ENCODE peak calls at places on chromosomes 6 and 20, in seven cellular contexts. Z is body of pancreas, F is breast epithelium, L is right atrium auricular region, W is GM12878, K is lower lobe of right lung, T is Panc1. Q is an unnamed sample.

GRCh38 chr6:74100719-74101287 is 404.8 kb downstream of the CD109 start:
- DNase-seq in W (no peak), L (no peak), T (no peak), Z (no peak), F (no peak), K (no peak), Q (no peak)

GRCh38 chr20:25317351-25318075 is 69.6 kb downstream of the PYGB start:
- DNase-seq in T (no peak), L (no peak), F (no peak), K (no peak), Z (no peak), W (no peak), Q (no peak)

GRCh38 chr6:21726676-21727075 is 133.1 kb downstream of the SOX4 start:
- DNase-seq in F (no peak), Z (no peak), L (no peak), T (no peak), W (no peak), K (no peak), Q (no peak)

GRCh38 chr6:157455028-157455714 is 74.2 kb downstream of the ZDHHC14 start:
- DNase-seq in T (no peak), L (no peak), F (no peak), Z (no peak), K (no peak), W (no peak), Q (no peak)

GRCh38 chr6:170182093-170182780 is 108.6 kb downstream of the DLL1 start:
- DNase-seq in Z (peak; percentile 0), W (no peak), K (no peak), L (no peak), F (peak; percentile 2), T (no peak), Q (no peak)

GRCh38 chr6:7978736-7979135 is 68.1 kb upstream of the TXNDC5 start:
- DNase-seq in K (no peak), L (no peak), F (no peak), T (no peak), Z (no peak), W (no peak), Q (no peak)

GRCh38 chr6:150299873-150300485 is 68.8 kb upstream of the IYD start:
- DNase-seq in Z (peak; percentile 72), F (no peak), T (no peak), L (no peak), W (no peak), K (no peak), Q (no peak)

GRCh38 chr6:17233531-17233930 is 47.6 kb upstream of the RBM24 start:
- DNase-seq in W (no peak), K (no peak), Z (no peak), F (no peak), L (no peak), T (no peak), Q (no peak)

GRCh38 chr6:158060447-158061360 is 79.0 kb downstream of the SYNJ2 start:
- DNase-seq in L (peak; percentile 94), Z (peak; percentile 90), F (peak; percentile 91), T (no peak), W (no peak), K (peak; percentile 79), Q (peak; percentile 59)

GRCh38 chr20:6595704-6596103 is 171.8 kb upstream of the BMP2 start:
- DNase-seq in F (no peak), K (no peak), W (no peak), Z (no peak), T (no peak), L (no peak), Q (no peak)

GRCh38 chr6:53339424-53339823 is 9.3 kb downstream of the ELOVL5 start:
- DNase-seq in Z (no peak), W (no peak), T (no peak), F (no peak), K (no peak), L (no peak), Q (no peak)

GRCh38 chr20:20593447-20594170 is 118.8 kb downstream of the RALGAPA2 start:
- DNase-seq in Z (peak; percentile 30), T (peak; percentile 17), F (no peak), K (peak; percentile 47), L (no peak), W (no peak), Q (peak; percentile 36)

GRCh38 chr6:25689966-25690365 is 38.0 kb downstream of the SCGN start:
- DNase-seq in Z (no peak), W (no peak), L (no peak), F (no peak), K (no peak), T (no peak), Q (no peak)

GRCh38 chr6:4125933-4126864 is 9.2 kb downstream of the ECI2 start:
- DNase-seq in K (no peak), T (no peak), L (no peak), W (no peak), Z (no peak), F (no peak), Q (peak; percentile 62)

GRCh38 chr20:11582073-11582472 is 335.6 kb upstream of the BTBD3 start:
- DNase-seq in L (no peak), K (no peak), T (no peak), Z (no peak), W (no peak), F (no peak), Q (no peak)

GRCh38 chr6:15638373-15638772 is 24.5 kb downstream of the DTNBP1 start:
- DNase-seq in L (no peak), Z (no peak), T (no peak), W (no peak), F (no peak), K (no peak), Q (no peak)

GRCh38 chr6:15644904-15645303 is 17.9 kb downstream of the DTNBP1 start:
- DNase-seq in T (no peak), W (no peak), F (no peak), Z (no peak), K (no peak), L (no peak), Q (no peak)

GRCh38 chr6:15643542-15643941 is 19.3 kb downstream of the DTNBP1 start:
- DNase-seq in K (no peak), T (no peak), Z (no peak), W (no peak), F (no peak), L (no peak), Q (no peak)

DNA sequence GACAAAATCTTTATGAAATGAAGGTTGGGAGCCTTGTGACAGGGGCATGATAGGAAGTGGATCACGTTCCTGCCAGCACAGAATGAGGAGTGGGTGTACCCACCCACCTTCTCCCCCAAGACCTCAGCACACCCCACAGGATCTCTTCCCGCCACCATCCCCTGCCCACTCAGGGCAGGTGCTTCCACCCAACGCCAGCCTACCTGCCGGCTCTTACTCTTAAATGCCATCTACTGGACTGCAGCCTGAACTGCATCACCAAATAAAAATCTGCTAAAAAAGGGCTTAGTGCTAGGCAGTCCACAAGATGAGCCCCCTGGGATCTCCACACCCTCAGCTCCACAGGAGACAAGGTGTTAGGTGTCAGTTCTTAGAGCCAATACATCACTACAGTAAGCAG is 20.6 kb downstream of the DTNBP1 start:
- DNase-seq in F (no peak), T (no peak), W (no peak), K (no peak), L (no peak), Z (no peak), Q (no peak)
- TF ChIP-seq CTCF in F (no peak), T (peak; percentile 50), W (peak; percentile 26), K (no peak), L (no peak), Z (no peak), Q (peak; percentile 27)

GRCh38 chr6:31575952-31576684 is 753 bp downstream of the TNF start:
- DNase-seq in L (no peak), F (no peak), K (no peak), Z (no peak), T (no peak), W (no peak), Q (no peak)
- H3K4me3 ChIP-seq in L (peak overlapping the region; percentile 42), F (peak overlapping the region; percentile 17), K (peak overlapping the region; percentile 53), Z (no peak overlapping the region), T (no peak overlapping the region), W (peak overlapping the region; percentile 91), Q (no peak overlapping the region)

DNA sequence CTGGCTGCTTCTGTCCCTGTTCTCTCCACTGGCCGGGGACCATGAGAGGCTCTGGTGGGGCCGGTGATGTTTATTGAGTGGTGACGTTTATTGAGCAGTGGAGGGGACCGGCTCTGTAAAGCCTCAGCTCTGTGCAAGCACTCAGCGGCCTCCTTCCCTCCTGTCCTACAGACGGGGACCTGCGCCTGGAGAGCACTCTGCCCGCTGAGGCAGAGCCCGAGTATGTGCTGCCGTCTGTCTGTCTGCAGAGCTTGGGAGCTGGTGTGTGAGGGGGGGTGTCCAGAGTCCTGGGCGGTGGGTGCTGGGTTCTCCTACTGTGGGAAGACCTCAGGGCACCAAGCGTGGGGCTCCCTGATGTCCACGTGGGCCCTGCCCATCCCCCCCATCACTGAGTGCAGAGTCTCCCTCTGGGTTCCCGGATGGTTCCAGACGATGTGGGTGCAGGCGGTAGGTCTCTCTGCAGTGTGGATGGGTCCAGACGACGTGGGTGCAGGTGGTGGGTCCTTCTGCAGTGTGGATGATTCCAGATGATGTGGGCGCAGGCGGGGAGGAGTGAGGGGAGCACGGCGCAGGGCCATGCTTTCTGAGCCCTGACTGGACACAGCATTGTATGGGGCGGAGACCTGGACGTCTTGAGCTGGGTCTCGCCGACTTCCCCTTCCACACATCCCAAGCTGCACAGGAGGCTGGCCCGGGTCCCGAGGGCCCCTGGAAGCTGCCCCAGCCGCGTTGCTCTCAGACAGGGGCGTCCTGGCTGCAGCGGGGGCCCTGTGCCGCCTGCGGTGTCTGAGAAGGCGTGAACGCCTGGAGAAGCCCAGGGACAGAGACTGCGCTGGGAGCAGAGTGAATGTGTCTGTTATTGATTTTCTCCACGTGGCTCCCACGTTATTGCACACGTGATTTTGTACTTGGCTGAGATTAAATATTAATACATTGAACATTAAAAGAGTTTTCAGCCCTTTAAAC is 14.9 kb upstream of the BHLHE23 start:
- DNase-seq in K (peak; percentile 34), F (no peak), L (no peak), T (no peak), Z (no peak), W (no peak), Q (no peak)
- H3K27me3 ChIP-seq in K (peaks cover 85% of the 10 kb centered on the region), F (peaks cover 85% of the 10 kb centered on the region), L (no peaks in the 10 kb centered on the region), T (no peaks in the 10 kb centered on the region), Z (peaks cover 17% of the 10 kb centered on the region), W (no peaks in the 10 kb centered on the region), Q (peaks cover 79% of the 10 kb centered on the region)

GRCh38 chr6:44234101-44235090 is 11.0 kb downstream of the SLC29A1 start:
- DNase-seq in L (peak; percentile 87), Z (peak; percentile 72), K (peak; percentile 61), F (peak; percentile 91), T (no peak), W (no peak), Q (peak; percentile 47)
- TF ChIP-seq CTCF in L (peak; percentile 67), Z (peak; percentile 25), K (peak; percentile 66), F (peak; percentile 63), T (peak; percentile 87), W (peak; percentile 85), Q (peak; percentile 88)

Q was measured in AG04450.